ENCODE peak calls at places on chromosomes 3 and 15, in four cellular contexts. E is NCI-H1436 treated with DMSO at 0.1 percent for 48 hours, I is endothelial cell of umbilical vein, B is NCI-H1417. T is an unnamed sample.
A peak's percentile ranks its signal among the peaks of the same experiment; 100 is the strongest.

GRCh38 chr3:131217296-131217741 is 164.3 kb upstream of the NUDT16 start:
- DNase-seq in B (peak; percentile 27), I (no peak), E (no peak), T (no peak)

GRCh38 chr3:27521179-27521871 is 37.1 kb upstream of the SLC4A7 start:
- DNase-seq in I (peak; percentile 49), B (no peak), E (no peak), T (no peak)

GRCh38 chr3:73580343-73580742 is 44.4 kb downstream of the PDZRN3 start:
- DNase-seq in E (no peak), B (no peak), I (no peak), T (no peak)

GRCh38 chr3:185176756-185177359 is 24.0 kb upstream of the C3orf70 start:
- DNase-seq in I (peak; percentile 48), B (peak; percentile 38), E (no peak), T (peak; percentile 61)

GRCh38 chr3:161150001-161150525 is 44.9 kb upstream of the B3GALNT1 start:
- DNase-seq in I (no peak), E (no peak), B (no peak), T (no peak)

GRCh38 chr3:62653806-62654205 is 221.4 kb downstream of the CADPS start:
- DNase-seq in E (no peak), B (no peak), I (no peak), T (no peak)

GRCh38 chr3:22450785-22451400 is 699.9 kb upstream of the ZNF385D start:
- DNase-seq in I (no peak), E (no peak), B (no peak), T (peak; percentile 8)

GRCh38 chr15:81265944-81266775 is 57.8 kb downstream of the STARD5 start:
- DNase-seq in I (peak; percentile 80), B (peak; percentile 63), E (no peak), T (peak; percentile 96)

GRCh38 chr15:82807920-82808633 is 1.4 kb upstream of the WHAMM start:
- DNase-seq in I (no peak), E (no peak), B (no peak), T (no peak)

GRCh38 chr3:140338916-140339315 is 338.9 kb upstream of the TRIM42 start:
- DNase-seq in B (no peak), I (no peak), E (no peak), T (no peak)

GRCh38 chr3:48273594-48274211 is 32.8 kb downstream of the ZNF589 start:
- DNase-seq in E (no peak), B (peak; percentile 12), I (peak; percentile 76), T (peak; percentile 80)

GRCh38 chr15:65869954-65870871 is 922 bp downstream of the RAB11A start:
- DNase-seq in E (no peak), I (peak; percentile 85), B (peak; percentile 81), T (peak; percentile 68)

GRCh38 chr3:71510485-71510884 is 73.0 kb downstream of the FOXP1 start:
- DNase-seq in E (no peak), B (no peak), I (peak; percentile 71), T (no peak)

GRCh38 chr3:42387802-42388651 is 22.4 kb downstream of the LYZL4 start:
- DNase-seq in E (no peak), I (peak; percentile 10), B (no peak), T (no peak)

GRCh38 chr15:84731774-84732173 is 15.8 kb upstream of the SEC11A start:
- DNase-seq in I (no peak), B (no peak), E (no peak), T (no peak)

GRCh38 chr3:132543016-132543739 is 53.9 kb upstream of the ACKR4 start:
- DNase-seq in E (no peak), I (peak; percentile 89), B (no peak), T (peak; percentile 78)

T was measured in KBM-7.